ENCODE peak calls at places on chromosomes 4 and X, in four cellular contexts. U is foreskin fibroblast, W is choroid plexus epithelial cell, A is Peyer's patch. J is an unnamed sample.
A peak's percentile ranks its signal among the peaks of the same experiment; 100 is the strongest.

GRCh38 chrX:108292053-108292452 is 146.2 kb downstream of the COL4A6 start:
- DNase-seq in U (no peak), W (no peak), A (no peak), J (no peak)

GRCh38 chrX:96002401-96002800 is 682.2 kb upstream of the DIAPH2 start:
- DNase-seq in U (no peak), W (peak; percentile 40), A (no peak), J (no peak)

GRCh38 chrX:37993857-37994619 is 12.3 kb upstream of the SYTL5 start:
- DNase-seq in U (no peak), W (no peak), A (no peak), J (no peak)

GRCh38 chrX:25523574-25523973 is 507.8 kb upstream of the ARX start:
- DNase-seq in U (peak; percentile 52), W (peak; percentile 63), A (no peak), J (no peak)

GRCh38 chr4:133152330-133152791 is 3.3 kb downstream of the PCDH10 start:
- DNase-seq in U (peak; percentile 40), W (peak; percentile 27), A (no peak), J (no peak)

GRCh38 chr4:5503295-5503694 is 205.1 kb downstream of the EVC2 start:
- DNase-seq in U (no peak), W (no peak), A (no peak), J (no peak)

GRCh38 chrX:14051416-14051815 is 21.7 kb upstream of the GEMIN8 start:
- DNase-seq in U (peak; percentile 6), W (no peak), A (no peak), J (no peak)

GRCh38 chr4:82372874-82373815 is 646 bp downstream of the HNRNPD start:
- DNase-seq in U (peak; percentile 83), W (peak; percentile 70), A (peak; percentile 78), J (no peak)

DNA sequence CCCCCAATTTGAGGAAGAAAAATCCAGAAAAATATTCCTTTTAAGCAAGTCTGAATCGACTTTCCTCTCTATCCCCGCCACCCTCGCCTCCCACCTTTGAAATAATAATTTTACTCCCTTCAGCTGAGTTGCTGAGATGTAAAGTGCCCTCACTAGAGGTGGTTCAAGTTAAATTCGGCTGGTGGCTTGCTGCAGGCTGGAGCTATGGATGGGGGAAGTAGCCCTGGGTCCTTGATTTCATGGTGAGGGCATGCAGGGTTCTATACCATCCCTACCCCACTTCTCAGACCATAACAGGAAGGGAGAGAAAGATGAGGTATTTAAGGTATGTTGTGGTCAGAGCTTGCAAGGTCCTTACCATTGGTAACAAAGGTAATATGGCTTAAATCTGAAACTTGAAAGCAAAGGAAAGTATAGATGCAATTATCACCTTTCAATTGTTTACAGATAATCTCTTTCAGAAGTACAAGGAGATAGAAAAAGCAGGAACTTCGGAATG is 440.0 kb downstream of the INPP4B start:
- DNase-seq in U (peak; percentile 34), W (peak; percentile 69), A (no peak), J (no peak)
- H3K4me3 ChIP-seq in U (peak overlapping the region; percentile 48), W (peak overlapping the region; percentile 68), A (no peak overlapping the region), J (no peak overlapping the region)

DNA sequence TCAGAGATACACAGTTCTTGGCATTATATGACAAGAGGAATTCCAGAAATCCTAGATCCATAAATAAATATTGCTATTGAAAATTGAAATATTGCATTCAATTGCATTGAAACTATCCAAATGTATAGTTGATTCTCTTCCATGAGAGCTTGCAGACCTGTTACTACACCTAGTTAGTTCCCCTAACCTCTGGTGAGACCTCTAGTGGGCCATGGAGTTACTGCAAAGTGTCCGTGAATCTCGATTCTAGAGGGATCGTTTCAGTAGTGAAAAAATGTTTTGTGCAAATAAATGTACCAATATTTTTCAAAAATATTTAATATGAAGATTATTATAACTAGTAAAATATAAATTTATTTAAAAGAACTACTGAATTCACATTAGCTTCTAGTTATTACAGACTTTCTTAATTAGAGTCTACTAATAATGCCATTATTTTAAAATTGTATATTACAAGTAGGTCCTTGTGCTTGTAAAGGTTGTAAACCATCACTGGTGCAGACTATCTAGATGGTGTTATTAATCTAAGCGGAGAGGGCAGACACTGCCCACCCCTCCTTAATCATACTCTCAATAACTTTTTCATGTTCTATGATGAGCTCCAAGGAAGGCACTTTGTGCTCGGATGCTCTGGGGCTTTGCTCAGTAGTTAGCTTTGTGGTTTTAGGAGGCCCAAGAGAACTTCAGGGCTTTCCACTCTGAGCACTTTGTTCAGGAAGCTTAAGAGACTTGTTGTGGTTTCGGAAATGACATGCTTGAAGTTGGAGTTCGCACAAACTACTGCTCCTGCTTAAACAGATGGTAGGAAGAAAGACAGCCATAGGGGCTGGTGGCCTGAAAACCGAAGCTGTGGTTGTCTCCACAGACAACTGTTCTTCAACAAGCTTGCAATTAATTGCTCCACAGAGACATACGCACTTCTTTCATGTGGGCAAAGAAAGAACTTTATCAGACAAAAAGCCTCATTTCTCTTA is 42.8 kb downstream of the IL21 start:
- DNase-seq in U (peak; percentile 58), W (peak; percentile 69), A (peak; percentile 43), J (no peak)
- TF ChIP-seq CTCF in U (peak; percentile 66), W (peak; percentile 88), A (peak; percentile 49), J (peak; percentile 68)

GRCh38 chrX:2928583-2929434 is at the start of gene ARSD:
- DNase-seq in U (peak; percentile 96), W (peak; percentile 91), A (peak; percentile 81), J (peak; percentile 67)
- H3K4me3 ChIP-seq in U (peak within 1 kb of the TSS; percentile 62), W (peak within 1 kb of the TSS; percentile 71), A (peak within 1 kb of the TSS; percentile 64), J (peak within 1 kb of the TSS; percentile 62)

DNA sequence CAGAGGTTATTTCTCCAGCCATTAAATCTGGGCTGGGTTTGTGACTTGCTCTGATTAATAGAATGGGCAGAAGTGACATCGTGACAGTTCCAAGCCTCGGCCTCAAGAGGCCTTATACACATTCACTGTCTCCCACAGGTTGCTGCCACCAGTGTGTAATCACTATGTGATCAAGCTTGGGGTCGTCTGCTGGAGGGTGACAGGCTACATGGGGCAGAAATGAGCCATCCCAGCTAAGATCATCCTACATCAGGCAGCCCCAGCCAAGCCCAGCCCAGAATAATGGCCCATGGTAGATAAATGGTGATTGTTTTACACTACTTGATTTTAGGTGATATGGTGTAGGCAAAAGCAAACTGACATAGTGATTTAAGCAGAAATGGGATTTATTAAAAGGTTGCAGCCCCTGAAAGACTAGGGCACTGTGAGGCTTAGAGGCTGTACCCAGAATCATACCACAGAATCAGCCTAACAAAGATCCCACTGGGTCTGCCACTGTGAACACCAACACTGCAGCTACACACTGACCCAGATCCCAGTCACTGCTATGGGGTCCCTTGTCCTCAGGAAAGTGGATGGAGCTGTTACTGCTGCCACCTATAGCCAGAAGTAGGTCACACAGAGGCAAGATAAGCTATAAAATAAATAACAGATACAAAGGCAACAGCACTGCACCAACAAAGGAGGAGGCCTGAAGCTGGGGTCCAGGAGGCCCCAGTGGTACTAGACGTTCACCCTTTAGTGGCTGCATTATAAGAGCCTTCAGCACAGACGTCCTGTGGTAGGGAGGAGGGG is 159.6 kb upstream of the RBPJ start:
- DNase-seq in U (peak; percentile 64), W (no peak), A (no peak), J (no peak)
- TF ChIP-seq CTCF in U (no peak), W (peak; percentile 60), A (peak; percentile 18), J (peak; percentile 24)

DNA sequence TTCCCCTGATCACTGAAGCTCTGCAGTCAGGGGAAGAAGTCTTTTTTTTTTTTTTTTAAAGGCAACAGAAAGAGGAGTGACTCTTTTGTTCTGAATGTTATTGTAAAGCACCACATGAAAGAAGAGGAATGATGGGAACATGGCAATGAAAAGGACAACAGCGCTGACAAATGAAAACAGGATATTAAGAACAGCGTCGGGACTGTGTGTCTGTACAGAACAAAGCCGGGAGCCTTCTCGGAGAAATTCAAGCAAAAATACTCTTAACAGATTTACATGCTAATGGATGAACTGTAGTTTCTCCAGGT is 40.7 kb downstream of the MID1 start:
- DNase-seq in U (peak; percentile 57), W (peak; percentile 57), A (no peak), J (no peak)
- H3K4me3 ChIP-seq in U (peak overlapping the region; percentile 11), W (peak overlapping the region; percentile 25), A (no peak overlapping the region), J (no peak overlapping the region)

GRCh38 chrX:149938427-149939270 is at the start of gene EOLA2:
- DNase-seq in U (peak; percentile 98), W (peak; percentile 99), A (peak; percentile 93), J (peak; percentile 95)

GRCh38 chrX:149937881-149938426 is 337 bp downstream of the EOLA2 start:
- DNase-seq in U (peak; percentile 13), W (no peak), A (peak; percentile 17), J (no peak)

GRCh38 chrX:149939271-149940014 is 1.2 kb upstream of the EOLA2 start:
- DNase-seq in U (peak; percentile 95), W (peak; percentile 95), A (peak; percentile 92), J (peak; percentile 62)

GRCh38 chrX:149940015-149940716 is 1.9 kb upstream of the EOLA2 start:
- DNase-seq in U (peak; percentile 97), W (peak; percentile 99), A (peak; percentile 92), J (peak; percentile 97)
- TF ChIP-seq CTCF in U (peak; percentile 35), W (peak; percentile 68), A (peak; percentile 63), J (peak; percentile 63)

GRCh38 chr4:17809667-17810066 is 890 bp downstream of the DCAF16 start:
- DNase-seq in U (no peak), W (no peak), A (no peak), J (no peak)

GRCh38 chr4:17811078-17811603 is 362 bp downstream of the NCAPG start:
- DNase-seq in U (peak; percentile 49), W (no peak), A (no peak), J (no peak)

GRCh38 chr4:17810260-17811077 is at the start of the genes DCAF16 and NCAPG:
- DNase-seq in U (peak; percentile 100), W (peak; percentile 100), A (peak; percentile 97), J (peak; percentile 95)

GRCh38 chr4:17807446-17807845 is 3.1 kb downstream of the DCAF16 start:
- DNase-seq in U (peak; percentile 27), W (peak; percentile 53), A (no peak), J (no peak)

DNA sequence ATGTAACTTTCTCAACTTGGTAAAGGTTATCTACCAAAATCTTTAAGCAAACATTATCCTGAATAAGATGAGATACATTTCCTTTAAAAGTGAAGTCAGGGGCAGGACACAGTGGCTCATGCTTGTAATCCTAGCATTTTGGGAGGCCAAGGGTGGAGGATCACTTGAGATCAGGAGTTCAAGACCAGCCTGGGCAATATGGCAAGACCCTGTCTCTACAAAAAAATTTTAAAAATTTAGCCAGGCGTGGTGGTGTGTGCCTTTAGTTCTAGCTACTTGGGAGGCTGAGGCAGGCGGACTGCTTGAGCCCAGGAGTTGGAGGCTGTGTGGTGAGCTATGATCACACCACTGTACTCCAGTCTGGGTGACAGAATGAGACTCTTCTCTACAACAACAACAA is 5.0 kb downstream of the DCAF16 start:
- DNase-seq in U (no peak), W (no peak), A (no peak), J (no peak)
- H3K4me3 ChIP-seq in U (no peak overlapping the region), W (no peak overlapping the region), A (no peak overlapping the region), J (no peak overlapping the region)

GRCh38 chr4:48270516-48270897 is 869 bp upstream of the TEC start:
- DNase-seq in U (no peak), W (no peak), A (no peak), J (no peak)

GRCh38 chr4:48275694-48276093 is 6.1 kb upstream of the TEC start:
- DNase-seq in U (no peak), W (no peak), A (no peak), J (no peak)

GRCh38 chr4:48271048-48271452 is 1.4 kb upstream of the TEC start:
- DNase-seq in U (no peak), W (no peak), A (no peak), J (no peak)

GRCh38 chr4:48271626-48272025 is 2.0 kb upstream of the TEC start:
- DNase-seq in U (no peak), W (no peak), A (no peak), J (no peak)

DNA sequence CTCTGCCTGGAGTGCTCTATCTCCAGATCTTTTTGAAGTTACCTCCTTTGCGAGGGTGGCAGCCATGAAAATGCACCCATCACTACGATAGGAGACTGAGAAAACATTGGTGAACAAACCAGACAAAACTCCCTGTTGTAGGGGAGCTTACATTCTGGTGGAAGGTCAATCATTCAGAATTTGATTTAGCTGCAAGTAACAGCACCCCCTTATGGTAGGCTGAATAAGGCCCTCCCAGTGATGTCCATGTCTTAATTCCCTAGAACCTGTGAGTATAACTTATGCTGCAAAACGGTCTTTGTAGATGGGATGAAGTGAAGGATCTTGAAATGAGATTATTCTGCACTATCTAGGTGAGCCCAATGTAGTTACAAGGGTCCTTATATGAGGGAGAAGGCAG is 5.6 kb upstream of the TEC start:
- DNase-seq in U (peak; percentile 62), W (peak; percentile 78), A (no peak), J (no peak)
- TF ChIP-seq CTCF in U (peak; percentile 43), W (peak; percentile 81), A (peak; percentile 62), J (peak; percentile 61)

J was measured in AG09309.